ENCODE peak calls at places on chromosomes 5 and 9, in ten cellular contexts. L, R, E, K, O, F, C, T, D and V are unnamed samples.

GRCh38 chr5:147860641-147861025 is 17.9 kb upstream of the SCGB3A2 start:
- DNase-seq in L (no peak), R (no peak), E (no peak), K (peak), O (no peak), F (no peak), C (no peak), T (no peak), D (no peak), V (no peak)

GRCh38 chr5:77776606-77777206 is 567 bp upstream of the TBCA start:
- DNase-seq in L (no peak), R (no peak), E (no peak), K (no peak), O (no peak), F (no peak), C (no peak), T (no peak), D (no peak), V (no peak)

GRCh38 chr5:74311961-74312360 is 328.6 kb downstream of the ENC1 start:
- DNase-seq in L (no peak), R (no peak), E (no peak), K (no peak), O (peak), F (no peak), C (no peak), T (peak), D (no peak), V (no peak)

GRCh38 chr5:55345327-55345726 is 37.5 kb downstream of the MTREX start:
- DNase-seq in L (no peak), R (no peak), E (no peak), K (no peak), O (no peak), F (no peak), C (no peak), T (no peak), D (no peak), V (no peak)

GRCh38 chr5:139738777-139739611 is 56.6 kb upstream of the PSD2 start:
- DNase-seq in L (no peak), R (no peak), E (no peak), K (no peak), O (no peak), F (no peak), C (no peak), T (no peak), D (no peak), V (no peak)

GRCh38 chr9:100601216-100601615 is 23.3 kb downstream of the CAVIN4 start:
- DNase-seq in L (no peak), R (peak), E (peak), K (peak), O (no peak), F (peak), C (peak), T (peak), D (peak), V (peak)

GRCh38 chr9:89445135-89445797 is 52.6 kb downstream of the SEMA4D start:
- DNase-seq in L (no peak), R (no peak), E (no peak), K (no peak), O (no peak), F (no peak), C (no peak), T (no peak), D (no peak), V (no peak)

GRCh38 chr5:40292006-40292405 is 387.7 kb upstream of the PTGER4 start:
- DNase-seq in L (no peak), R (no peak), E (no peak), K (no peak), O (no peak), F (no peak), C (no peak), T (no peak), D (no peak), V (no peak)

GRCh38 chr9:14213504-14213903 is 100.4 kb downstream of the NFIB start:
- DNase-seq in L (no peak), R (no peak), E (no peak), K (no peak), O (no peak), F (no peak), C (no peak), T (no peak), D (no peak), V (no peak)

GRCh38 chr5:1214163-1214935 is 10.8 kb upstream of the SLC6A18 start:
- DNase-seq in L (no peak), R (no peak), E (no peak), K (no peak), O (no peak), F (no peak), C (no peak), T (no peak), D (no peak), V (no peak)

GRCh38 chr9:113564804-113565237 is 101.3 kb downstream of the RGS3 start:
- DNase-seq in L (peak), R (peak), E (no peak), K (peak), O (peak), F (peak), C (no peak), T (peak), D (peak), V (peak)

GRCh38 chr5:122156724-122157325 is 27.5 kb downstream of the ZNF474 start:
- DNase-seq in L (no peak), R (peak), E (peak), K (no peak), O (no peak), F (no peak), C (no peak), T (peak), D (no peak), V (peak)

GRCh38 chr9:111598730-111599091 is 736 bp downstream of the PTGR1 start:
- DNase-seq in L (no peak), R (no peak), E (peak), K (peak), O (peak), F (peak), C (peak), T (peak), D (peak), V (peak)

GRCh38 chr5:95853490-95853889 is 31.0 kb upstream of the GLRX start:
- DNase-seq in L (no peak), R (no peak), E (no peak), K (no peak), O (no peak), F (no peak), C (no peak), T (no peak), D (no peak), V (no peak)

GRCh38 chr5:123720955-123721354 is 209.0 kb downstream of the CSNK1G3 start:
- DNase-seq in L (no peak), R (no peak), E (no peak), K (no peak), O (no peak), F (no peak), C (no peak), T (peak), D (no peak), V (no peak)

GRCh38 chr5:172758077-172758835 is 12.7 kb downstream of the DUSP1 start:
- DNase-seq in L (no peak), R (peak), E (no peak), K (no peak), O (no peak), F (no peak), C (no peak), T (peak), D (no peak), V (peak)

GRCh38 chr9:133838859-133839507 is 100.8 kb upstream of the SARDH start:
- DNase-seq in L (no peak), R (no peak), E (no peak), K (no peak), O (no peak), F (no peak), C (no peak), T (no peak), D (no peak), V (no peak)

GRCh38 chr9:135137398-135137832 is 49.9 kb downstream of the OLFM1 start:
- DNase-seq in L (no peak), R (peak), E (no peak), K (no peak), O (no peak), F (no peak), C (no peak), T (peak), D (no peak), V (no peak)

GRCh38 chr5:56155992-56156584 is 77.0 kb downstream of the ANKRD55 start:
- DNase-seq in L (peak), R (no peak), E (no peak), K (no peak), O (no peak), F (no peak), C (no peak), T (no peak), D (no peak), V (no peak)

GRCh38 chr5:151592855-151593408 is 1.8 kb upstream of the FAT2 start:
- DNase-seq in L (no peak), R (no peak), E (no peak), K (no peak), O (peak), F (peak), C (no peak), T (no peak), D (no peak), V (no peak)

GRCh38 chr9:123073991-123074422 is 40.5 kb downstream of the GPR21 start:
- DNase-seq in L (no peak), R (no peak), E (no peak), K (no peak), O (no peak), F (no peak), C (no peak), T (peak), D (no peak), V (peak)

GRCh38 chr9:128943832-128944620 is 3.4 kb downstream of the DOLK start:
- DNase-seq in L (no peak), R (no peak), E (no peak), K (no peak), O (no peak), F (no peak), C (no peak), T (no peak), D (no peak), V (no peak)

GRCh38 chr5:72301557-72301956 is 18.5 kb downstream of the MRPS27 start:
- DNase-seq in L (no peak), R (peak), E (no peak), K (no peak), O (no peak), F (no peak), C (peak), T (no peak), D (no peak), V (no peak)

GRCh38 chr5:19795218-19795617 is 192.8 kb downstream of the CDH18 start:
- DNase-seq in L (no peak), R (peak), E (no peak), K (no peak), O (no peak), F (no peak), C (no peak), T (peak), D (no peak), V (peak)

GRCh38 chr9:87481890-87482855 is 15.5 kb upstream of the DAPK1 start:
- DNase-seq in L (no peak), R (no peak), E (no peak), K (no peak), O (no peak), F (no peak), C (no peak), T (no peak), D (no peak), V (no peak)

GRCh38 chr5:94849821-94850736 is 231.6 kb downstream of the SLF1 start:
- DNase-seq in L (no peak), R (peak), E (peak), K (no peak), O (no peak), F (no peak), C (peak), T (peak), D (no peak), V (peak)

GRCh38 chr9:117414220-117414905 is 494 bp downstream of the ASTN2 start:
- DNase-seq in L (no peak), R (peak), E (peak), K (no peak), O (no peak), F (no peak), C (peak), T (peak), D (no peak), V (no peak)
- TF ChIP-seq CTCF in L (no peak), R (peak), E (no peak), K (no peak), O (no peak), F (no peak), C (peak), T (no peak), D (no peak), V (no peak)

GRCh38 chr5:133681896-133682295 is 69.6 kb upstream of the FSTL4 start:
- DNase-seq in L (no peak), R (no peak), E (no peak), K (no peak), O (no peak), F (no peak), C (no peak), T (no peak), D (no peak), V (no peak)
- TF ChIP-seq CTCF in L (no peak), R (no peak), E (no peak), K (no peak), O (no peak), F (no peak), C (no peak), T (no peak), D (no peak), V (no peak)

GRCh38 chr9:132312873-132313272 is 41.9 kb downstream of the SETX start:
- DNase-seq in L (no peak), R (no peak), E (no peak), K (no peak), O (no peak), F (no peak), C (no peak), T (no peak), D (no peak), V (no peak)
- TF ChIP-seq CTCF in L (no peak), R (peak), E (peak), K (no peak), O (no peak), F (no peak), C (no peak), T (peak), D (no peak), V (peak)

DNA sequence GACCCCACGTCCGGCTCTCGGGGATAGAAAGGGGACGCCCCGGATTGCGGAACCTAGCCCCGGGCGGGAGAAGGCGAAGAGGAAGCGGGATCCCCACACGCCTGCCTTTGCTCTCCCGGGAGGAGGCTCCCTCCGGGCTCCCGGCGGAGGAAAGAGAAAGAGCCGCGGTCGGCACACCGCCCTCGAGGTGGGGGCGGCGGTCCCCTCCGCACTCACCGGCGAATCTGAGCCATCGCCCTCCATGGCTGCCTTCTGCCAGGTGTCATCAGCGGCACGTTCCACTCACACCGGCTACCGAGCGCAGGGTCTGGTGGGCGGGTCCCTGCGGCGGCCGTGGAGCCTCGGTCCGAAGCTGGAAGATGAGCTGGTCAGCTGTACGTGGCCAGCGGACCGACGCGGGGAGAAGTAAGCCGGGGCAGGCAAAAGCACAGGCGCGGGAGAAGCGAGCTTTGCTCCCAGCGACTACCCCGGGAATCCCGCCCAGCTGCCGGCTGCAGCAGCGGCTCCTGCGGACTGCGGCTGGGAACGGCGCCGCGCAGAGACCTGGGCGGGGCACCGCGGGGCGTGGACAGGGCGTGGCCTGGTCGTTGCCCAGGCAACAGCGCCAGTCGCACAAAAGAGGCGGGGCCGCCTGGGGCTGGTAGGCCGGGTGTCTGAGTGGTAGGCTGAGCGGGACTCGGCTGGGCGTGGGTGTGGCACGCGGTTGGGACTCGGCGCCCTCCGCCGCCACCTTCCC is at the start of gene TRIM36:
- DNase-seq in L (peak), R (peak), E (peak), K (peak), O (peak), F (peak), C (peak), T (peak), D (peak), V (peak)
- TF ChIP-seq CTCF in L (peak), R (peak), E (no peak), K (peak), O (peak), F (no peak), C (no peak), T (peak), D (no peak), V (peak)

GRCh38 chr5:170917113-170917512 is 55.3 kb downstream of the RANBP17 start:
- DNase-seq in L (no peak), R (no peak), E (no peak), K (no peak), O (no peak), F (no peak), C (no peak), T (peak), D (no peak), V (no peak)
- TF ChIP-seq CTCF in L (peak), R (no peak), E (no peak), K (no peak), O (no peak), F (no peak), C (no peak), T (peak), D (no peak), V (peak)

GRCh38 chr5:129398279-129398678 is 61.8 kb upstream of the ADAMTS19 start:
- DNase-seq in L (no peak), R (no peak), E (no peak), K (no peak), O (no peak), F (no peak), C (no peak), T (no peak), D (no peak), V (no peak)

GRCh38 chr5:129399069-129399468 is 61.0 kb upstream of the ADAMTS19 start:
- DNase-seq in L (no peak), R (no peak), E (no peak), K (no peak), O (no peak), F (no peak), C (no peak), T (no peak), D (no peak), V (no peak)

GRCh38 chr5:129395247-129395646 is 64.9 kb upstream of the ADAMTS19 start:
- DNase-seq in L (no peak), R (no peak), E (no peak), K (no peak), O (no peak), F (no peak), C (no peak), T (no peak), D (no peak), V (no peak)

GRCh38 chr5:129405222-129405621 is 54.9 kb upstream of the ADAMTS19 start:
- DNase-seq in L (no peak), R (no peak), E (no peak), K (no peak), O (no peak), F (no peak), C (no peak), T (no peak), D (no peak), V (no peak)

GRCh38 chr5:129400395-129400983 is 59.6 kb upstream of the ADAMTS19 start:
- DNase-seq in L (no peak), R (no peak), E (no peak), K (no peak), O (no peak), F (no peak), C (no peak), T (peak), D (no peak), V (no peak)
- TF ChIP-seq CTCF in L (peak), R (peak), E (peak), K (no peak), O (peak), F (peak), C (peak), T (peak), D (no peak), V (peak)